ENCODE peak calls at places on chromosomes 6 and 20, in four cellular contexts. H is AG04450; Y is upper lobe of left lung; I is CD4-positive, alpha-beta T cell. R is an unnamed sample.
A peak's percentile ranks its signal among the peaks of the same experiment; 100 is the strongest.

GRCh38 chr20:1323830-1324597 is 4.9 kb downstream of the SDCBP2 start:
- DNase-seq in H (no peak), Y (peak; percentile 17), I (peak; percentile 29), R (no peak)

GRCh38 chr6:30101423-30101938 is 11.4 kb downstream of the TRIM31 start:
- DNase-seq in H (no peak), Y (no peak), I (no peak), R (peak; percentile 31)

GRCh38 chr20:1998715-1999114 is 4.9 kb upstream of the PDYN start:
- DNase-seq in H (no peak), Y (no peak), I (no peak), R (no peak)

GRCh38 chr6:24458937-24459336 is 30.4 kb downstream of the GPLD1 start:
- DNase-seq in H (no peak), Y (no peak), I (no peak), R (no peak)

GRCh38 chr6:82751718-82752117 is 313.9 kb downstream of the UBE3D start:
- DNase-seq in H (no peak), Y (no peak), I (no peak), R (no peak)

GRCh38 chr6:85449818-85450577 is at the start of gene NT5E:
- DNase-seq in H (no peak), Y (peak; percentile 80), I (no peak), R (peak; percentile 87)

GRCh38 chr6:144314003-144314485 is 28.9 kb downstream of the UTRN start:
- DNase-seq in H (peak; percentile 39), Y (peak; percentile 88), I (no peak), R (no peak)

GRCh38 chr6:111712398-111712797 is 106.7 kb upstream of the TRAF3IP2 start:
- DNase-seq in H (peak; percentile 84), Y (no peak), I (no peak), R (no peak)

GRCh38 chr6:13413906-13414555 is 73.4 kb downstream of the GFOD1 start:
- DNase-seq in H (no peak), Y (peak; percentile 19), I (peak; percentile 39), R (no peak)

GRCh38 chr20:32437391-32438074 is 79.4 kb downstream of the ASXL1 start:
- DNase-seq in H (no peak), Y (no peak), I (peak; percentile 35), R (no peak)

GRCh38 chr6:25237579-25237978 is 41.6 kb upstream of the CARMIL1 start:
- DNase-seq in H (no peak), Y (no peak), I (no peak), R (no peak)

GRCh38 chr6:150898390-150899170 is 33.1 kb downstream of the MTHFD1L start:
- DNase-seq in H (no peak), Y (no peak), I (no peak), R (peak; percentile 32)

GRCh38 chr6:148513145-148514071 is 170.8 kb downstream of the SASH1 start:
- DNase-seq in H (no peak), Y (no peak), I (no peak), R (no peak)

GRCh38 chr20:1933465-1933870 is 38.3 kb downstream of the SIRPA start:
- DNase-seq in H (no peak), Y (no peak), I (no peak), R (no peak)

GRCh38 chr20:290081-290831 is at the start of gene C20orf96:
- DNase-seq in H (peak; percentile 78), Y (peak; percentile 92), I (peak; percentile 85), R (peak; percentile 98)

DNA sequence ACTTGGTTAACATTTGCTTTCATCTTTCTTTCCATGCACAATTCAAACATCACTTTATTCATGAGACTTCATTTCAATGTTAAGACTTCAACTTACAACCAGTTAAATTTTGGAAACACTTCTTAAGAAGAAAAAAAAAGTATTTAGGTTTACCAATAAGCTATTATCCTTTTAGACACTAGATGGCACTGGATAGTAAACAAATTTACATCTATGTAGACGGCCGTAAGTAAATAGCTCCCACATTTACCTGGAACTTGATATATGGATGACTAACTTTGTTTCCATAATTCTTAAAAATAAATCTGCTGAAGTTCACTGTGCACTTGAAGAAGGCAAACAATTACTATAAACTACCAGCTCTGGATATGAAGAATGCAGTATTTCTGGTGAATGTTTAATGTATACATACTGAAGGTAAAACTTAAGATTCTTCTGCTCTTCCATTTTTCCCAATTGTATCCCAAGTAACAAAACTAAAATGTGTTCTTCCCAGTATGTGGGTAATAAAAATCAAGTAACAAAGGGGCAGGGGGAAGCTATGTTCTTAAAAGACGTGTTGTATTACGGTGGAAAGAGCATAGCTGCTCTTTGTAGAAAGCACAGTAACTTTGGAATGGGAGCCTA is 130.6 kb upstream of the C6orf118 start:
- DNase-seq in H (peak; percentile 1), Y (no peak), I (no peak), R (peak; percentile 12)
- TF ChIP-seq CTCF in H (peak; percentile 47), Y (no peak), I (peak; percentile 20), R (peak; percentile 44)

GRCh38 chr6:127389706-127390105 is 46.3 kb upstream of the ECHDC1 start:
- DNase-seq in H (no peak), Y (no peak), I (no peak), R (no peak)

GRCh38 chr6:127382413-127382812 is 39.0 kb upstream of the ECHDC1 start:
- DNase-seq in H (no peak), Y (no peak), I (no peak), R (peak; percentile 39)

GRCh38 chr6:127385668-127386385 is 42.4 kb upstream of the ECHDC1 start:
- DNase-seq in H (no peak), Y (no peak), I (no peak), R (no peak)

GRCh38 chr6:127381384-127381783 is 38.0 kb upstream of the ECHDC1 start:
- DNase-seq in H (no peak), Y (no peak), I (no peak), R (no peak)

GRCh38 chr6:127384007-127384406 is 40.6 kb upstream of the ECHDC1 start:
- DNase-seq in H (no peak), Y (no peak), I (no peak), R (no peak)
- TF ChIP-seq CTCF in H (no peak), Y (no peak), I (no peak), R (no peak)

DNA sequence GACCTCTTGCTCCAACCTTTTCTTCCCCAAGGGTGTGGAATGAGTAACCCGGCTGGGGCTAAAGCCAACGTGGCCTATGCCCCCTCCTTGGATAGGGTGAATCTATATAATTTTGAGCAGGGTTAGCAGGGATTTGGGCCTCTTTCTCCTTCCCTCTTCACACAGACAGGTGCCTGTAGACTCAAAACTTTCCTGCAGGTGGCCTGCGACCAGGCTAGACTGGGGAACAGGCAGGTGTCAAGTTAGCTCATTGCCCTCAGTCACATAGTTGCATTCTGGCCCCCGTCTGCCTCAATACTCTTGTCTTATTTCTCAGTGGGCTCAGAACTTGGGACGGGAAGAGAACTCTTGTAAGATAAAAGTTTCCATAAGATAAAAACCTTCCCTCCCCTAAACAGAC is 243.0 kb downstream of the ATXN1 start:
- DNase-seq in H (no peak), Y (no peak), I (no peak), R (no peak)
- TF ChIP-seq CTCF in H (no peak), Y (no peak), I (no peak), R (no peak)

GRCh38 chr6:41191569-41191968 is 9.4 kb downstream of the TREML2 start:
- DNase-seq in H (no peak), Y (no peak), I (no peak), R (peak; percentile 62)
- TF ChIP-seq CTCF in H (peak; percentile 21), Y (no peak), I (peak; percentile 48), R (peak; percentile 54)

GRCh38 chr6:28136585-28137457 is 4.9 kb upstream of the ZKSCAN8 start:
- DNase-seq in H (peak; percentile 94), Y (peak; percentile 92), I (peak; percentile 76), R (peak; percentile 78)

GRCh38 chr6:28137458-28138020 is 4.1 kb upstream of the ZKSCAN8 start:
- DNase-seq in H (no peak), Y (no peak), I (no peak), R (peak; percentile 58)

GRCh38 chr6:28134716-28135115 is 7.0 kb upstream of the ZKSCAN8 start:
- DNase-seq in H (no peak), Y (no peak), I (no peak), R (no peak)

GRCh38 chr6:28135393-28135792 is 6.3 kb upstream of the ZKSCAN8 start:
- DNase-seq in H (no peak), Y (no peak), I (no peak), R (no peak)

DNA sequence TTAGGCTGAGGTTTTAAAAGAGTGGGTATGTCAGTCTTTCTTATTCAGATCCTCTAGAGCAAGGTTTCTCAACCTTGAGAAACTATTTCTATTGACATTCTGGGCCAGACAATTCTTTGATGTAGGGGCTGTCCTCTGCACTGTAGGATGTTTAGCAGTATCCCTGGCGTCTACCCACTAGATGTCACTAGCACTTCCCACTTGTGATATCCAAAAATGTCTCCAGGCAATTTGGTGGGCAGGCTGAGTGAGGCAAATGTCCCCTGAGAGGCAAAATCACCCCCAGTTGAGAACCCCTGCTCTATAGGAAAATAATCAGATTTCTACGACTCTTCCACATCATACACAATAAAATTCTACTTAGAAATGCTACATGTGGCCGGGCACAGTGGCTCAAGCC is 7.7 kb upstream of the ZKSCAN8 start:
- DNase-seq in H (no peak), Y (no peak), I (no peak), R (no peak)
- TF ChIP-seq CTCF in H (peak; percentile 53), Y (no peak), I (peak; percentile 32), R (peak; percentile 52)

DNA sequence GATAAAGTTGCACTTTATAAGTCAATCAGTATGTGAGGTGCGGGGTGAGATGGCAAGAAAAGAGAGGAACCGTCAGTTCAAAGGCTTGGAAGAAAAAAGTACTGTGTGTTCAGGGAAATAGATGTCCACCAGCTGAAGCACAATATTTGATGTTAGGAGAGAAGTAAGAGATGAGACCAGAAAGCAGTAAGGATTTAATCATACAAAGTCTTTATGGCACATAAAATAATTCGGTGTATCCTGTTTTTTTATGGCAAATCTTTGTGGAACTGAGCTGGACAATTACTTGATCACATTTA is 197.2 kb downstream of the FAXC start:
- DNase-seq in H (no peak), Y (no peak), I (no peak), R (no peak)
- TF ChIP-seq CTCF in H (no peak), Y (no peak), I (no peak), R (no peak)

GRCh38 chr6:137697267-137697938 is 169.7 kb upstream of the TNFAIP3 start:
- DNase-seq in H (peak; percentile 30), Y (no peak), I (no peak), R (no peak)
- TF ChIP-seq CTCF in H (no peak), Y (no peak), I (no peak), R (peak; percentile 26)

R was measured in GM10248.